ENCODE peak calls at places on chromosome 16, in four cellular contexts. U is fibroblast of mammary gland, A is fibroblast of villous mesenchyme, Q is heart left ventricle. I is an unnamed sample.

GRCh38 chr16:28974007-28974436 is 556 bp upstream of the SPNS1 start:
- DNase-seq in A (peak), Q (no peak), U (peak), I (peak)

GRCh38 chr16:84898447-84898846 is 78.7 kb downstream of the CRISPLD2 start:
- DNase-seq in A (no peak), Q (no peak), U (peak), I (no peak)

GRCh38 chr16:83847371-83848225 is 39.8 kb downstream of the HSBP1 start:
- DNase-seq in U (no peak), A (no peak), Q (no peak), I (no peak)

GRCh38 chr16:66515543-66516171 is 34.3 kb downstream of the TK2 start:
- DNase-seq in U (peak), A (peak), Q (no peak), I (no peak)

GRCh38 chr16:89828199-89828869 is at the start of gene SPIRE2:
- DNase-seq in Q (peak), A (peak), U (peak), I (peak)

GRCh38 chr16:89409161-89409711 is 81.1 kb downstream of the ANKRD11 start:
- DNase-seq in Q (peak), U (peak), A (no peak), I (no peak)

GRCh38 chr16:29775742-29776408 is 2.2 kb upstream of the ZG16 start:
- DNase-seq in A (peak), Q (no peak), U (peak), I (no peak)

GRCh38 chr16:10895053-10895946 is 18.3 kb downstream of the CIITA start:
- DNase-seq in A (peak), Q (no peak), U (peak), I (peak)

GRCh38 chr16:73020409-73020884 is 27.5 kb downstream of the ZFHX3 start:
- DNase-seq in Q (peak), A (peak), U (peak), I (no peak)

GRCh38 chr16:23863511-23864422 is 28.0 kb downstream of the PRKCB start:
- DNase-seq in Q (no peak), A (no peak), U (no peak), I (no peak)

GRCh38 chr16:4517812-4518211 is 20.8 kb downstream of the CDIP1 start:
- DNase-seq in A (peak), Q (no peak), U (peak), I (peak)

GRCh38 chr16:89360760-89361435 is 129.5 kb downstream of the ANKRD11 start:
- DNase-seq in U (no peak), Q (no peak), A (no peak), I (no peak)

GRCh38 chr16:11497851-11498289 is 88.8 kb downstream of the LITAF start:
- DNase-seq in A (peak), Q (no peak), U (peak), I (no peak)

GRCh38 chr16:22325598-22326368 is 28.6 kb downstream of the POLR3E start:
- DNase-seq in Q (no peak), A (no peak), U (no peak), I (no peak)

GRCh38 chr16:11668590-11669379 is 530 bp downstream of the SNN start:
- DNase-seq in A (no peak), Q (peak), U (no peak), I (no peak)

GRCh38 chr16:11743308-11744074 is 834 bp upstream of the TXNDC11 start:
- DNase-seq in U (peak), A (peak), Q (no peak), I (no peak)

GRCh38 chr16:67397812-67398545 is 4.7 kb upstream of the TPPP3 start:
- DNase-seq in A (no peak), Q (no peak), U (no peak), I (no peak)

GRCh38 chr16:87984868-87985267 is 33.6 kb downstream of the BANP start:
- DNase-seq in Q (no peak), U (no peak), A (no peak), I (no peak)

GRCh38 chr16:15647615-15648014 is 2.4 kb upstream of the NDE1 start:
- DNase-seq in U (no peak), Q (no peak), A (no peak), I (no peak)

GRCh38 chr16:17194190-17194780 is 276.5 kb downstream of the XYLT1 start:
- DNase-seq in Q (peak), A (peak), U (peak), I (peak)

GRCh38 chr16:47016700-47017133 is 43.2 kb upstream of the DNAJA2 start:
- DNase-seq in U (no peak), Q (no peak), A (no peak), I (no peak)

GRCh38 chr16:65543781-65544740 is 422.2 kb upstream of the CDH11 start:
- DNase-seq in U (no peak), A (no peak), Q (no peak), I (no peak)

GRCh38 chr16:27241658-27242057 is 26.9 kb downstream of the NSMCE1 start:
- DNase-seq in A (peak), Q (no peak), U (no peak), I (no peak)

GRCh38 chr16:65895486-65895885 is 471.0 kb upstream of the CDH5 start:
- DNase-seq in A (no peak), Q (no peak), U (no peak), I (no peak)

GRCh38 chr16:57679768-57680167 is 11.7 kb downstream of the ADGRG3 start:
- DNase-seq in A (no peak), U (no peak), Q (no peak), I (no peak)

GRCh38 chr16:88927010-88927409 is 50.0 kb downstream of the CBFA2T3 start:
- DNase-seq in U (no peak), A (no peak), Q (no peak), I (no peak)

GRCh38 chr16:11356573-11357331 is 11.5 kb downstream of the RMI2 start:
- DNase-seq in Q (peak), A (peak), U (peak), I (peak)

GRCh38 chr16:74226361-74226979 is 70.1 kb upstream of the PSMD7 start:
- DNase-seq in Q (no peak), U (peak), A (peak), I (no peak)

GRCh38 chr16:10538583-10538982 is 41.8 kb downstream of the EMP2 start:
- DNase-seq in U (no peak), Q (no peak), A (no peak), I (no peak)

GRCh38 chr16:50717109-50717893 is 23.9 kb downstream of the NOD2 start:
- DNase-seq in Q (no peak), U (no peak), A (no peak), I (no peak)

GRCh38 chr16:72932050-72932449 is 115.9 kb downstream of the ZFHX3 start:
- DNase-seq in U (peak), A (peak), Q (no peak), I (no peak)

GRCh38 chr16:80804451-80805383 is at the start of gene CDYL2:
- DNase-seq in Q (peak), A (peak), U (no peak), I (no peak)

GRCh38 chr16:62764572-62764971 is 728.3 kb upstream of the CDH8 start:
- DNase-seq in Q (no peak), A (no peak), U (no peak), I (no peak)

GRCh38 chr16:9836118-9836736 is 346.0 kb downstream of the GRIN2A start:
- DNase-seq in U (peak), A (peak), Q (no peak), I (no peak)

GRCh38 chr16:49452108-49452507 is 78.5 kb downstream of the C16orf78 start:
- DNase-seq in Q (no peak), U (no peak), A (no peak), I (no peak)

GRCh38 chr16:53142823-53143568 is 88.2 kb downstream of the CHD9 start:
- DNase-seq in U (peak), A (peak), Q (no peak), I (no peak)

GRCh38 chr16:88532434-88533241 is 37.6 kb upstream of the ZC3H18 start:
- DNase-seq in U (no peak), A (no peak), Q (peak), I (no peak)

DNA sequence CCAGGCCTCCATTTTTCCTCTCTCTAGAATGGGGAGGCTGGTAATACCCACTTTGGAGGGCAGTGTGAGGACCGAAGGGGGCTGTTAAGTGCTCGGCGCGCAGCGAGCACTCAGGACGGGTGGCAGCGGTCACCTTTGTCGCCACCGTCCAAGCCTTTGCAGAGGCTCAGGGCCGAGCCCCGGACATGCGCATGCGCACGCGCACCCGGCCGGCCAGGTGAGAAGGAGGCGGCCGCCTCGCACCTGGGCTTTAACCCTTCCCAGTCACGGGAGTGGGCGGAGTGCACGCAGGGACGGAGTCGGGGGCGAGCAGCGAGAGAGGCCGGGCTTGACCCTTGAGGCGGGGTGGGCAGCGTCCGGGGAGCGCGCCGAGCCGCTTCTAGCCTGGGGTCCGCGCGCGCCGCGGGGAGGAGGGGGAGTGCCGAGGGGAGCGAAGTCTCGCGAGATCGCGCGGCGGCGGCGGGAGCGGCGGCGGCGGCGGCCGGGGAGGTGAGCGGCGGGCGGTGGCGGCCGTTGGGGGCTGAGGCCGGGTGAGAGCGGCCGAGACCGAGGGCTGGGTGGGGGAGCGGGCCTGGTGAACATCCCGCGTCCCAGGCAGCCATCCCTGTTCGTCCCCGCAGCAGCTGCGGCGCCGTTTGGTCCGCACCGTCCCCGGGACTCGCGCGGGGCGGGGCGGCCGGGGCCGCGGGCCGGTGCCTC is at the start of gene MRTFB:
- DNase-seq in U (no peak), A (peak), Q (peak), I (peak)
- TF ChIP-seq CTCF in U (no peak), A (no peak), Q (no peak), I (no peak)

DNA sequence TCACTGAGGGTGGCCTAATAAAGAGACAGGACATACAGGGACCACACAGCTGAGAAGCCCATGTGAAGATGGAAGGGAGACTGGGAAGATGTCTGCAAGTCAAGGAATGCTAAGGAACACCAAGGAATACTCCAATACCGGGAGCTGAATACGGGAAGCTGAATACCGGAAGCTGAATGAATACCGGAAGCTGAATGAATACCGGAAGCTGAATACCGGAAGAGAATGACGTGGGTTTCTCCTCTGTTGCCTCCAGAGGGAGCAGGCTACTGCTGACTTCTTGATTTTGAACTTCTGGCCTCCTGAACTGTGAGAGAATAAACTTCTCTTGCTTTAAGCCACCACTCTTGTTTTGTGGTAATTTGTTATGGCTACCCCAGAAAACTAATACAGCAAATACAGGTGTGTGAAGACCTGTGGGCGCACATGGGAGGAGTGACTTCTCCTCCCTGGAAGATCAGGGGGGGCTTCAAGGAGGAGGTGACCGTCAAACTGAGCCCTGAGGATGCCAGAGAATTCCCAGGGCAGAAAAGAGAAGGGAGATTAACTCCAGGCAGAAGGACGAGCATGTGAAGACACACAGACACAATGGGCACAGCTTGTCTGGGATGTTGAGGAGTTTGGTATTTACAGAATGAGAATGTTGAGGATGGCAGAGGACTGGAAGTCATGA is 259.9 kb downstream of the IRF8 start:
- DNase-seq in A (no peak), U (no peak), Q (no peak), I (no peak)
- TF ChIP-seq CTCF in A (peak), U (peak), Q (no peak), I (no peak)

DNA sequence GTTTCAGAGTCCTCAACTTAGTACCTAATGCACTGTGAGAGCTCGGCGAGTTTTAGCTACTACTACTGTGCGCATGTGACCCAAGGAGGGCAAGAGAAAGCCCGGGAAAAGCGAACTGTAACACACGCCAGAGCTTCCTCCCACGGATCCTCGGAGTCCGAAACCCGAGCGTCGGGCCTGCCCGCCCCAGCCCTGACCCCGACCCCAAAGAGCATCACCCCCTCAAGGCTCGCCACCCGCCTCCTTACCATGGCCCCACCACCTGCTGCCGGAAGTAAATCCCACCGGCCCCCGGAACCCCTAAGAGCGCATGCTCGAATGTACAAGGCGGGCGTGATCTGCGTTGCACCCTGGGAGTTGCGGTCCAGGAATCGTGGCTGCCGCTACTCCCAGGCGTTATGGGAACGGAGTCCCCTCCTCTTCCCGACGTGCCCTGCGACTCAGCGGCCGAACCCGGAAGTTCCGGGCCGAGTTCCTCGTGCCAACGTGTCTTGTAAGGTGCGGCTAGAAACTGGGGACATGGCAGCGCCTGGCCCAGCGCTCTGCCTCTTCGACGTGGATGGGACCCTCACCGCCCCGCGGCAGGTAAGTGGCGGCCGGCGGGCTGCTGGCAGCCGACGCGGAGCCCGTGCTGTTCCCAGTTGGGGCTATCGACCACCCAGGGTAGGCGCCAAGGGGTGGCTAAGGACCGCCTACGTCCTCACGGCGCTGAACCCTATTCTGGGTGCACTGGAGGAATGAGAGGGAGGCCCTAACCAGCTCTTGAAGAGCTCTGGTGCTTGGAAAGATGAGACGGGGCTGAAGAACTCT is at the start of the genes PMM2 and TMEM186:
- DNase-seq in A (peak), Q (peak), U (peak), I (peak)
- TF ChIP-seq CTCF in A (no peak), Q (no peak), U (no peak), I (no peak)

GRCh38 chr16:56643833-56644232 is 5.4 kb downstream of the MT1A start:
- DNase-seq in Q (no peak), U (no peak), A (no peak), I (no peak)
- TF ChIP-seq CTCF in Q (no peak), U (no peak), A (no peak), I (no peak)

GRCh38 chr16:2857451-2858244 is at the start of gene PRSS22:
- DNase-seq in A (peak), U (no peak), Q (no peak), I (peak)

GRCh38 chr16:2856686-2857450 is 1.1 kb downstream of the PRSS22 start:
- DNase-seq in A (no peak), U (no peak), Q (no peak), I (no peak)

GRCh38 chr16:2856061-2856670 is 1.8 kb downstream of the PRSS22 start:
- DNase-seq in Q (no peak), A (no peak), U (no peak), I (no peak)

GRCh38 chr16:2859686-2860265 is 1.8 kb upstream of the PRSS22 start:
- DNase-seq in A (no peak), U (no peak), Q (no peak), I (no peak)

GRCh38 chr16:2858245-2859025 is 465 bp upstream of the PRSS22 start:
- DNase-seq in A (no peak), Q (no peak), U (no peak), I (no peak)
- TF ChIP-seq CTCF in A (no peak), Q (no peak), U (no peak), I (no peak)

DNA sequence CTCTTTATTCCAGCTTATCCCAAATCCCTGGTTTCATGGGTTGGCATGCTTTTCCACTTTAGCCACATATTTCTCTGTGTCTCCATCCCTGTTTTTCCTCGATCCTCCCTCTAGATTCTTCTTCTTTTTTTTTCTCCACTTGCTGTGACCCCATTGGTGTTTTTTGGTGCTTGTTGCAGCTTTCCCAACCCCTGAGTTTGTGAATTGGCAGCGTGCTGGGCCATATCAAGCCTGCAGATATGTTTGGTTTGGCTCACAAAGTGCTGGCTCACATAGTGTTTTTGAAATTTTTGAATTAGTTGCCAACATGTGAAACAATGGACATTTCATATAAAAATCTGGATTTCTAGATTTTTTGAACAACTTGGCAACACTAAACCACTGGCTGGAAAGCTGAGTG is 8.8 kb downstream of the GPR139 start:
- DNase-seq in A (no peak), U (no peak), Q (no peak), I (no peak)
- TF ChIP-seq CTCF in A (no peak), U (no peak), Q (no peak), I (no peak)

DNA sequence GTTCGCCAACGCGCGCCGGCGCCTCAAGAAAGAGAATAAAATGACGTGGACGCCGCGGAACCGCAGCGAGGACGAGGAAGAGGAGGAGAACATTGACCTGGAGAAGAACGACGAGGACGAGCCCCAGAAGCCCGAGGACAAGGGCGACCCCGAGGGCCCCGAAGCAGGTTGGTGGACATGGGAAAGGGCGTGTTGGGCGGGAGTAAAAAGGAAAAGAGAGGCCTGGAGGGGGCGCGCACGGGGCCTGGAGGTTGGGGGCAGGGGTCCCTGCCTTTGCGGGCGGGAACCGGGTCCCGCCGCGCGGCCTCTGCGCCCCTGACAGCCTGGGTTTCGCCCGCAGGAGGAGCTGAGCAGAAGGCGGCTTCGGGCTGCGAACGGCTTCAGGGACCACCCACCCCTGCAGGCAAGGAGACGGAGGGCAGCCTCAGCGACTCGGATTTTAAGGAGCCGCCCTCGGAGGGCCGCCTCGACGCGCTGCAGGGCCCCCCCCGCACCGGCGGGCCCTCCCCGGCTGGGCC is 2.1 kb downstream of the IRX5 start:
- DNase-seq in A (no peak), U (no peak), Q (no peak), I (no peak)
- TF ChIP-seq CTCF in A (no peak), U (no peak), Q (peak), I (no peak)

GRCh38 chr16:19115148-19116021 is 1.6 kb downstream of the ITPRIPL2 start:
- DNase-seq in Q (peak), U (peak), A (no peak), I (no peak)
- TF ChIP-seq CTCF in Q (peak), U (peak), A (peak), I (no peak)